ENCODE peak calls at places on chromosome 13, in six cellular contexts. I is NCI-H1092 treated with DMSO at 0.1 percent for 48 hours; O is A673; S is natural killer cell treated with Interleukin-12 subunit alpha and Interleukin-12 subunit beta and Interleukin-15 and Interleukin-18, amount 100 ng/mL, for 72 hours; J is breast epithelium; A is nucleus accumbens. C is an unnamed sample.

GRCh38 chr13:41052441-41052840 is 8.9 kb upstream of the WBP4 start:
- DNase-seq in I (no peak), O (no peak), S (no peak), J (no peak), A (no peak), C (no peak)

GRCh38 chr13:21837841-21838551 is 167.1 kb downstream of the FGF9 start:
- DNase-seq in I (peak), O (no peak), S (no peak), J (no peak), A (no peak), C (no peak)

GRCh38 chr13:60351326-60351725 is 45.7 kb upstream of the TDRD3 start:
- DNase-seq in I (no peak), O (peak), S (no peak), J (no peak), A (no peak), C (no peak)

GRCh38 chr13:98155475-98156111 is 12.7 kb downstream of the FARP1 start:
- DNase-seq in I (no peak), O (peak), S (no peak), J (no peak), A (no peak), C (peak)

GRCh38 chr13:71499235-71499634 is 367.8 kb downstream of the DACH1 start:
- DNase-seq in I (no peak), O (no peak), S (no peak), J (no peak), A (no peak), C (no peak)

GRCh38 chr13:51451134-51451466 is 1.7 kb downstream of the INTS6 start:
- DNase-seq in I (no peak), O (no peak), S (no peak), J (no peak), A (no peak), C (no peak)

GRCh38 chr13:45198924-45199323 is 1.9 kb downstream of the KCTD4 start:
- DNase-seq in I (no peak), O (no peak), S (no peak), J (no peak), A (no peak), C (no peak)

GRCh38 chr13:95535243-95535642 is 17.3 kb upstream of the CLDN10 start:
- DNase-seq in I (peak), O (no peak), S (no peak), J (no peak), A (no peak), C (no peak)

GRCh38 chr13:20272571-20273171 is 40.6 kb upstream of the GJB6 start:
- DNase-seq in I (no peak), O (no peak), S (no peak), J (no peak), A (no peak), C (no peak)

GRCh38 chr13:25292301-25292700 is 5.0 kb upstream of the MTMR6 start:
- DNase-seq in I (peak), O (peak), S (no peak), J (no peak), A (no peak), C (no peak)

GRCh38 chr13:103006706-103007426 is 59.4 kb downstream of the SLC10A2 start:
- DNase-seq in I (no peak), O (no peak), S (no peak), J (no peak), A (no peak), C (no peak)